ENCODE peak calls at places on chromosomes 11 and 22, in eight cellular contexts. L, E, A, H, I, F, U and P are unnamed samples. For H3K4me1 and H3K27me3, the result is how much of the 10 kb centered on the place peaks cover.

GRCh38 chr22:44159230-44159629 is 21.5 kb upstream of the PARVG start:
- DNase-seq in L (no peak), E (peak), A (no peak), H (no peak), I (no peak), F (no peak), U (no peak), P (peak)

GRCh38 chr11:87173185-87174039 is 135.7 kb downstream of the TMEM135 start:
- DNase-seq in L (peak), E (peak), A (no peak), H (no peak), I (no peak), F (no peak), U (no peak), P (no peak)

GRCh38 chr22:34950480-34950879 is 115.5 kb upstream of the ISX start:
- DNase-seq in L (no peak), E (no peak), A (no peak), H (no peak), I (no peak), F (no peak), U (no peak), P (peak)

GRCh38 chr11:27699242-27699925 is 871 bp downstream of the BDNF start:
- DNase-seq in L (peak), E (peak), A (no peak), H (no peak), I (no peak), F (no peak), U (peak), P (peak)

GRCh38 chr11:114399903-114400221 is 449 bp downstream of the C11orf71 start:
- DNase-seq in L (no peak), E (no peak), A (no peak), H (no peak), I (peak), F (no peak), U (no peak), P (peak)

GRCh38 chr11:893008-893654 is 17.5 kb downstream of the CHID1 start:
- DNase-seq in L (no peak), E (no peak), A (no peak), H (no peak), I (no peak), F (no peak), U (no peak), P (no peak)

GRCh38 chr11:72576661-72577060 is 97.6 kb downstream of the PDE2A start:
- DNase-seq in L (no peak), E (no peak), A (no peak), H (no peak), I (no peak), F (no peak), U (no peak), P (no peak)

GRCh38 chr11:105611414-105611813 is 1.5 kb downstream of the GRIA4 start:
- DNase-seq in L (no peak), E (no peak), A (no peak), H (no peak), I (no peak), F (no peak), U (no peak), P (no peak)

GRCh38 chr11:7154881-7155344 is 66.1 kb downstream of the RBMXL2 start:
- DNase-seq in L (no peak), E (no peak), A (peak), H (no peak), I (no peak), F (no peak), U (no peak), P (no peak)
- H3K4me1 ChIP-seq in L (under half), E (under half), A (under half), H (under half), I (under half), F (under half), U (under half), P (under half)

GRCh38 chr11:76212086-76213035 is 6.1 kb upstream of the WNT11 start:
- DNase-seq in L (no peak), E (no peak), A (no peak), H (no peak), I (no peak), F (no peak), U (no peak), P (no peak)
- H3K27me3 ChIP-seq in L (half or more), E (under half), A (under half), H (under half), I (under half), F (under half), U (under half), P (under half)

GRCh38 chr11:16763746-16764145 is 25.3 kb downstream of the C11orf58 start:
- DNase-seq in L (no peak), E (no peak), A (no peak), H (no peak), I (no peak), F (no peak), U (no peak), P (no peak)

GRCh38 chr11:16759857-16760256 is 21.4 kb downstream of the C11orf58 start:
- DNase-seq in L (peak), E (no peak), A (no peak), H (no peak), I (no peak), F (no peak), U (no peak), P (no peak)

DNA sequence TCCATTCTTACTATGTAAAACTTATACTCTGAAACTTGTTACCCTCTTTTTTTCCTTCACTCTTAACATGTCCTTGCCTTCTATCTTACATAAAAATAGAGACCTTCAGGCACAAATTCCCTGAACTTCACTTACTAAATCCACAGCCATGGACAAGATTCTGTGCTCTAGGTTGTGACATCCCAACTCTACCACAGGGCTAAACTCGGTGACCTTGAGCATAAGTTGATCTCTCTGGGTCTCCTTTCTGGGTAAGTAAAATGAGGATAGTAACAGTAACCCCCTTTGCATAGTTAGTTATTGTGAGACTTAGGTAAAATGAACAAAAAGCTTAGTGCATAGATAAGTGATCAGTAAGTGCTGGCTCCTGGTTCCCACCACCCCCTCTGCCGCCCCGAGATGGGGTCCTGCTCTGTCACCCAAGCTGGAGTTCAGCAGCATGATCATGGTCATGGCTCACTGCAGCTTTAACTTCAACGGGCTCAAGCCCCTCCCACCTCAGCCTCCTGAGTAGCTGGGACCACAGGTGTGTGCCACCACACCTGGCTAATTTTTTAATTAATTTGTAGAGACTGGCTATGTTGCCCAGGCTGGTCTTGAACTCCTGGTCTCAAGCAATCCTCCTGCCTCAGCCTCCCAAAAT is 20.1 kb downstream of the C11orf58 start:
- DNase-seq in L (no peak), E (no peak), A (no peak), H (no peak), I (no peak), F (no peak), U (no peak), P (no peak)
- H3K4me1 ChIP-seq in L (under half), E (under half), A (under half), H (under half), I (under half), F (under half), U (under half), P (under half)

GRCh38 chr22:27385261-27385998 is 416.1 kb downstream of the MN1 start:
- DNase-seq in L (no peak), E (no peak), A (no peak), H (no peak), I (no peak), F (no peak), U (no peak), P (no peak)

GRCh38 chr22:27391092-27391770 is 410.3 kb downstream of the MN1 start:
- DNase-seq in L (no peak), E (peak), A (peak), H (no peak), I (peak), F (no peak), U (no peak), P (peak)

GRCh38 chr22:27386186-27386585 is 415.4 kb downstream of the MN1 start:
- DNase-seq in L (no peak), E (no peak), A (no peak), H (no peak), I (no peak), F (no peak), U (no peak), P (no peak)

GRCh38 chr22:27387561-27387960 is 414.0 kb downstream of the MN1 start:
- DNase-seq in L (no peak), E (no peak), A (no peak), H (no peak), I (no peak), F (no peak), U (no peak), P (no peak)

GRCh38 chr22:27388090-27388600 is 413.4 kb downstream of the MN1 start:
- DNase-seq in L (no peak), E (no peak), A (no peak), H (no peak), I (no peak), F (no peak), U (no peak), P (no peak)
- H3K27me3 ChIP-seq in L (half or more), E (under half), A (half or more), H (under half), I (under half), F (under half), U (under half), P (under half)

DNA sequence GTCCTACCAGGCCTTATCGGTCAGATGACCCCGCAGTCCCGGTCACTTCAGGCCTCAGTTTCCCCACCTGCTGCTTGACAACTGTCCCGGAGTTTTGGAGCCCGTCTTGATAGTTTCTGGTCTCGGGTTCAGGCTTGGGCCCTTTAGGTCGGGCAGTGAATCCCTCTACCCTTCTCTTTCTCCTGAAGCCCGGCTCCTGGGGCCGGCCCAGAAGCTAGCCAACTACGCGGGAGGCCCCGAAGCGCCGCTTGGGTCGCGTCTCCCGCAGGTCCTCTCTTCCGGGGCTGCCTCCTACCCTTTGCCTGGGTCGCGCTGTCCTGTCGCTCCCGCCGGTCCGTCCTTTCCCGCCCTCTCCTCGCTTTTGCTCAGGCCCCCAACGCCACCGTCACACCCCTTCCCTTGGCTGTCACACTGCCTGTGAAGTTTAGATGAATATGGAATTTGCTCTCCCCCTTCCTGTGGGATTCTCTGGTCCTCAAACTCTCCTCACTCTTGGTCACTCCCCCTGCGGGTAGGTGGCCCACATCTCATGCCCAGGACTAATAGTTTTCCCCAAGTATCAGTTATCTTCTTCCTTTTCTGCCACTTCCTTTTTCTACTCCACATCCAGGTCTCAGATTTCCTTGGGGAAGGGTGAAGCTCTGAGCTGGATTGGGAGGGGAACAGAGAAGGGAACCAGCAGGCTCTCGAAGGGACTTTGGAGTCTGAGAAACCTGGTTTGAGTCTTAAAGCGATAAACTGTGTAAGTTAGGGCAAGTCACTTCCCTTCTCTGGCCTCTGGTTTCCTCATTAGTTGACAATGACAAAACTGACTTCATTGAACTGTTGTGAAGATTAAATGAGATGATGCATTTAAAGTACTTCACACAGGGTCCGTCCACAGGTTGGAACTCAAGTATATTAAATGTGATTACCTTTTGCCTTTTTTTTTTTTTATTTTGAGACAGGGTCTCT is 791 bp downstream of the RAB1B start:
- DNase-seq in L (peak), E (peak), A (no peak), H (no peak), I (no peak), F (no peak), U (peak), P (peak)
- H3K4me1 ChIP-seq in L (under half), E (under half), A (under half), H (under half), I (under half), F (under half), U (under half), P (under half)

DNA sequence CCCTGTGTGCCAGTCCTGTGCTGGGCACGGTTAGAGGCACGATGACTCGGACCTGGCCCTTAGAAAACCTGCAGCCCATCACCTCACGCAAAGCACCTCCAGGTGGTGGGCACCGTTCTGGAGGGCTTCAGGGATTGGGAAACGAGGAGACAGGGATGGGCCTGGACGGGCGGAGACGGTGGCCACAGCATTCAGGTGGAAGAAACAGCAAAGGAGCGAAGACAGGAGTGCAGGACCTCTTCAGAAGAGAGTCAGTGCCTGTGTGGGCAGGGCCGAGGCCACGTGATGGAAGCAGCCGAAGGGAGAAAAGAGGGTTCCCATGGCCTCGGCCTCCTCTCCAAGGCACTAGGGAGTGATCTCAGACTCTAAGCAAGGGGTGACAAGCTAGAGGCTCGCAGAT is 8.1 kb upstream of the SLC22A12 start:
- DNase-seq in L (no peak), E (no peak), A (no peak), H (no peak), I (no peak), F (no peak), U (no peak), P (no peak)
- H3K27me3 ChIP-seq in L (under half), E (under half), A (under half), H (under half), I (under half), F (under half), U (under half), P (under half)

GRCh38 chr11:96567193-96567592 is 177.4 kb downstream of the JRKL start:
- DNase-seq in L (no peak), E (no peak), A (no peak), H (no peak), I (no peak), F (peak), U (no peak), P (peak)
- H3K4me1 ChIP-seq in L (under half), E (under half), A (under half), H (under half), I (under half), F (under half), U (under half), P (under half)

DNA sequence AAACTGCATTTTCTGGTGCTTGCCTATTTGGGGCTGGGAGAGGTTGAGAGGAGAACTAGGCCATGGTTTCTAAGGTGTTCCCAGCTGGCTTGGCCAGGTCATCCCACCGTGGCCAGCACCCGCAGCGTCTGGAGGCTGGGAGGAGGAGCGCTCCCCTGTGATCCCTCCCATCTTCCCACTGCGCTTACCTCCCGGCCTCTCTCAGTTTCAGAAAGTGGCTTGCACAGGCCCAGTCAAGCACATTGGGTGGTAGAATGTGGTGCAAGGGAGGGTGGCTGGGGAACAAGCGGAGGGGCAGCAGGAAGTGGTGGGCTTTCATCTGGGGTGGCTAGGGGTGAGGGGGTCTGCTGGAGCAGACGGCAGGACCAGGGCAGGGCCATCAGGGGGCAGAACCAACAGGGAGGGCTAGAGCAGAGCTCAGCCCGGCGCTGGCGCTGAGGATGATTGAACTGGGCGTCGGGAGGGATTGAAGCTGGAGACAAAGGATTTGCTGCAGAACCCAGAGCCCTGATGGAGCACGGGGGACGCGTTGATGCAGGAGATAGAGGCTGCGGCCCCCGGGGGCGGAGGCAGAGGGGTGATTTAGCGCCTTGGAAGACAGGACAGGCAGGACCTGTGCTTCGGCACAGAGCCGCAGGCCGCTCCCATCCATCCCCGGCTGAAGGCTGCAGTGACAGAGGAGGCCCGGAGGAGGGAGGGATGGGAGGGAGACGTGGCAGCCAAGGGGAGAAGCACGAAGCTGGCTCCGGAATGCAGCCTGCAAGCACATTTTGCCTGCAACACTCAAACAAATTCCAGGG is 76.0 kb downstream of the TRIM29 start:
- DNase-seq in L (no peak), E (peak), A (no peak), H (no peak), I (no peak), F (no peak), U (no peak), P (peak)
- H3K27me3 ChIP-seq in L (under half), E (under half), A (under half), H (under half), I (under half), F (under half), U (under half), P (under half)

GRCh38 chr11:12897867-12898266 is 111.2 kb upstream of the RASSF10 start:
- DNase-seq in L (no peak), E (no peak), A (no peak), H (no peak), I (no peak), F (no peak), U (no peak), P (peak)

GRCh38 chr11:12900496-12900895 is 108.6 kb upstream of the RASSF10 start:
- DNase-seq in L (peak), E (peak), A (no peak), H (no peak), I (no peak), F (no peak), U (no peak), P (peak)

GRCh38 chr11:12893787-12894672 is 115.1 kb upstream of the RASSF10 start:
- DNase-seq in L (peak), E (peak), A (peak), H (no peak), I (peak), F (peak), U (peak), P (peak)

GRCh38 chr11:12901272-12901671 is 107.8 kb upstream of the RASSF10 start:
- DNase-seq in L (peak), E (no peak), A (no peak), H (no peak), I (no peak), F (no peak), U (no peak), P (no peak)

GRCh38 chr11:12897390-12897789 is 111.7 kb upstream of the RASSF10 start:
- DNase-seq in L (no peak), E (no peak), A (peak), H (no peak), I (no peak), F (no peak), U (no peak), P (no peak)
- H3K4me1 ChIP-seq in L (under half), E (under half), A (under half), H (under half), I (under half), F (under half), U (under half), P (under half)

GRCh38 chr11:120060512-120060911 is 77.4 kb downstream of the TRIM29 start:
- DNase-seq in L (no peak), E (no peak), A (no peak), H (no peak), I (no peak), F (no peak), U (no peak), P (no peak)

GRCh38 chr11:120058931-120059330 is 79.0 kb downstream of the TRIM29 start:
- DNase-seq in L (no peak), E (no peak), A (no peak), H (no peak), I (no peak), F (no peak), U (no peak), P (no peak)

GRCh38 chr11:120063686-120064340 is 74.1 kb downstream of the TRIM29 start:
- DNase-seq in L (no peak), E (no peak), A (no peak), H (no peak), I (no peak), F (no peak), U (no peak), P (no peak)

GRCh38 chr11:120062561-120062930 is 75.4 kb downstream of the TRIM29 start:
- DNase-seq in L (no peak), E (no peak), A (no peak), H (no peak), I (no peak), F (no peak), U (no peak), P (no peak)

GRCh38 chr11:120061036-120061760 is 76.7 kb downstream of the TRIM29 start:
- DNase-seq in L (no peak), E (peak), A (no peak), H (no peak), I (no peak), F (no peak), U (no peak), P (no peak)
- H3K27me3 ChIP-seq in L (under half), E (under half), A (under half), H (under half), I (under half), F (under half), U (under half), P (under half)